ENCODE peak calls at places on chromosomes 1 and 21, in six cellular contexts. G is body of pancreas, U is HCT116, Q is adrenal gland, H is transverse colon, B is gastrocnemius medialis. E is an unnamed sample.

GRCh38 chr1:156804572-156805243 is 11.9 kb downstream of the SH2D2A start:
- DNase-seq in H (no peak), Q (no peak), U (no peak), G (peak; percentile 30), B (peak; percentile 34), E (no peak)

GRCh38 chr1:19942657-19943056 is 19.2 kb upstream of the PLA2G2E start:
- DNase-seq in Q (no peak), G (no peak), H (no peak), U (no peak), B (no peak), E (no peak)

GRCh38 chr1:85681087-85681486 is 27.1 kb downstream of the ZNHIT6 start:
- DNase-seq in H (no peak), U (no peak), G (no peak), Q (no peak), B (no peak), E (no peak)

GRCh38 chr1:17186216-17186894 is 18.6 kb upstream of the PADI1 start:
- DNase-seq in G (no peak), Q (peak; percentile 9), H (no peak), U (no peak), B (no peak), E (no peak)

GRCh38 chr21:44846485-44847260 is 26.8 kb downstream of the PTTG1IP start:
- DNase-seq in H (peak; percentile 61), U (no peak), G (peak; percentile 66), Q (peak; percentile 56), B (peak; percentile 58), E (no peak)

GRCh38 chr1:112507896-112508241 is 896 bp upstream of the WNT2B start:
- DNase-seq in Q (no peak), U (no peak), H (peak; percentile 32), B (no peak), G (no peak), E (no peak)

GRCh38 chr1:210143465-210144062 is 89.0 kb upstream of the SERTAD4 start:
- DNase-seq in U (peak; percentile 58), B (peak; percentile 45), Q (peak; percentile 49), H (peak; percentile 77), G (peak; percentile 80), E (peak; percentile 81)

GRCh38 chr1:16615253-16616252 is 2.2 kb upstream of the NBPF1 start:
- DNase-seq in H (peak; percentile 21), U (no peak), G (peak; percentile 3), B (no peak), Q (peak; percentile 27), E (peak; percentile 23)

GRCh38 chr1:236204656-236205055 is 62.3 kb downstream of the GPR137B start:
- DNase-seq in B (no peak), G (no peak), U (no peak), H (no peak), Q (no peak), E (no peak)

GRCh38 chr1:113320272-113320671 is 70.0 kb upstream of the MAGI3 start:
- DNase-seq in B (no peak), G (no peak), U (no peak), H (no peak), Q (no peak), E (no peak)

GRCh38 chr1:9835758-9836631 is 12.2 kb upstream of the CLSTN1 start:
- DNase-seq in Q (no peak), G (no peak), U (no peak), B (peak; percentile 37), H (peak; percentile 50), E (peak; percentile 60)

GRCh38 chr1:225835752-225836151 is 25.8 kb downstream of the EPHX1 start:
- DNase-seq in H (no peak), G (peak; percentile 82), U (no peak), B (no peak), Q (peak; percentile 83), E (peak; percentile 74)

GRCh38 chr21:38356898-38357297 is 100.1 kb downstream of the KCNJ15 start:
- DNase-seq in G (no peak), Q (no peak), B (no peak), H (no peak), U (no peak), E (no peak)

GRCh38 chr1:178578541-178578940 is 65.6 kb downstream of the TEX35 start:
- DNase-seq in H (peak; percentile 27), B (no peak), Q (no peak), U (no peak), G (no peak), E (no peak)
- H3K4me1 ChIP-seq in H (no peaks in the 10 kb centered on the region), B (peaks cover 6% of the 10 kb centered on the region), Q (no peaks in the 10 kb centered on the region), U (no peaks in the 10 kb centered on the region), G (no peaks in the 10 kb centered on the region), E (no peaks in the 10 kb centered on the region)

GRCh38 chr1:160674415-160674814 is 27.6 kb upstream of the SLAMF1 start:
- DNase-seq in B (no peak), Q (no peak), G (no peak), H (peak; percentile 68), U (no peak), E (no peak)

GRCh38 chr1:160672118-160672517 is 25.3 kb upstream of the SLAMF1 start:
- DNase-seq in H (no peak), U (no peak), B (no peak), Q (no peak), G (no peak), E (no peak)

GRCh38 chr1:160676869-160677597 is 30.2 kb upstream of the SLAMF1 start:
- DNase-seq in B (no peak), Q (no peak), U (no peak), H (no peak), G (no peak), E (no peak)

GRCh38 chr1:160672789-160673695 is 26.2 kb upstream of the SLAMF1 start:
- DNase-seq in Q (no peak), U (no peak), G (no peak), B (no peak), H (no peak), E (no peak)

DNA sequence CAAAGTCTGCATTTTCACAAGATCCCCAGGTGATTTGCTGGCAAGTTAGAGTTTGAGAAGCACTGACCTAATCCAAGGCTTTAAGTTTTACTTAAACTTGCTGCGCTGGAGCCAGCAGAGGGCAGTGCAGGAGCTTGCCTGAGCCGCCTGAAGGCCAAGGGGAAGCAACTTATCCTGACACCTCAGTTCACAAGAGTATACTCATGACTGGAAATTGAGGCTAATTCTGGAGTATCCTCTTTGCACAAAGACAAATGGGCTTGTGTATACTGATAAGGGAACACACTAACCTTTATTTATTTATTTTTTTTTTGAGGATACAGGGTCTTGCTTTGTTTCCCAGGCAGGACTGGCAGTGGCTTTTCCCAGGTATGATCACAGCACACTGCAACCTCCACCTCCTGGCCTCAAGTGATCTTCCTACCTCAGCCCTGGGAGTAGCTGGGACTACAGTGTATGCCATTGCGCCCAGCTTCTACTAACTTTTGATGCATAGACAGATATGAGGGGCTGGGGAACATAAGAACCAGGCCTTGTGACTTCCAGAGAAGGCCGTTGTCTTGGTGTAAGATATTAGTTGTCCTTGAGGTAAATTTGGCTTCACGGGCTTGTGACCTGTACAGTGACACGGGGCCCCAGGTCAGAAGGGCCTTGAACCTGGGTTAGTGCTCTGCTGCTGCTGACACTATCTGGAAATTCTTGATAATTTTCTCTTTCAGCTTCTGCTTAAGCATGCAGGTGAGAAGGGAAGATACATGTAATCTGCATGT is 29.0 kb upstream of the SLAMF1 start:
- DNase-seq in U (peak; percentile 57), Q (peak; percentile 54), B (no peak), H (peak; percentile 81), G (peak; percentile 72), E (peak; percentile 33)
- TF ChIP-seq POLR2A in U (no peak), Q (no peak), B (no peak), H (no peak), G (no peak), E (no peak)

DNA sequence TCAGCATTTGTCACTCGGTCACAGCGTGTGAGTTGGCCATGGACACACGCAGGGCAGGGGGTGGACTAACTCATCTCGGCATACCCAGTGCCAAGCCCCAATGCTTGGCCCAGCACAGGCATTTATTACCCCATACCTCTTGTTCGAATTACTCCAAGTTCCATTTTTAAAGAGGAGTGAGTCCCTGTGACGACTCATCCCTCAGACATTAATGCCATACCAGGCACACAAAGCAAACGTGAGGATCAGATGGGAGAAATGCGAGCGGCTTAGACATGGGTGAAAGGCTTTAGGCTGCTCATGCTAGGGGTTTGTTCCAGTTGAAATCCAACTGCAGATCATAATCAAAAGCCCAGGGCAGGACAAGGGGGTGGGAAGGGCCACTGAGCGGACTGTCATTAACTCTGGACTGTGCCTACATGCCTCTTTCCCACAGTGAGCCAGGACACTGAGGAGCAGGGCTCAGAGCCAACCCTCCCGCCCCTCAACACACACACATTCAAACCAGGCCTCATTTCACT is 118.5 kb upstream of the NGF start:
- DNase-seq in U (no peak), H (no peak), Q (no peak), G (no peak), B (peak; percentile 49), E (no peak)
- H3K4me1 ChIP-seq in U (peaks cover 9% of the 10 kb centered on the region), H (no peaks in the 10 kb centered on the region), Q (no peaks in the 10 kb centered on the region), G (peaks cover 7% of the 10 kb centered on the region), B (peaks cover 7% of the 10 kb centered on the region), E (no peaks in the 10 kb centered on the region)

GRCh38 chr1:18805116-18805515 is 54.3 kb downstream of the TAS1R2 start:
- DNase-seq in Q (no peak), G (no peak), H (no peak), U (no peak), B (no peak), E (no peak)

GRCh38 chr1:18809953-18810899 is 49.2 kb downstream of the TAS1R2 start:
- DNase-seq in U (no peak), Q (no peak), B (no peak), G (no peak), H (no peak), E (no peak)

GRCh38 chr1:18808561-18808960 is 50.9 kb downstream of the TAS1R2 start:
- DNase-seq in H (no peak), G (no peak), Q (no peak), B (no peak), U (no peak), E (no peak)

GRCh38 chr1:18805925-18806849 is 53.3 kb downstream of the TAS1R2 start:
- DNase-seq in U (no peak), Q (no peak), G (no peak), B (no peak), H (no peak), E (no peak)

GRCh38 chr1:18807334-18808063 is 52.0 kb downstream of the TAS1R2 start:
- DNase-seq in G (no peak), Q (no peak), H (no peak), U (no peak), B (no peak), E (no peak)
- TF ChIP-seq POLR2A in G (no peak), Q (no peak), H (no peak), U (no peak), B (no peak), E (no peak)